ENCODE peak calls at places on chromosomes 4 and X, in ten cellular contexts. F, T, M, N, Q, Z, D, B, I and W are unnamed samples.

GRCh38 chr4:113394730-113395530 is 345.5 kb downstream of the ANK2 start:
- DNase-seq in F (peak), T (peak), M (peak), N (peak), Q (peak), Z (peak), D (peak), B (peak), I (peak), W (no peak)

GRCh38 chr4:38785901-38786402 is 3.2 kb upstream of the TLR10 start:
- DNase-seq in F (no peak), T (no peak), M (no peak), N (no peak), Q (no peak), Z (no peak), D (no peak), B (no peak), I (no peak), W (no peak)

GRCh38 chr4:185123479-185123878 is 19.6 kb upstream of the SLC25A4 start:
- DNase-seq in F (no peak), T (no peak), M (no peak), N (no peak), Q (no peak), Z (no peak), D (no peak), B (no peak), I (no peak), W (no peak)

GRCh38 chr4:21948347-21949072 is at the start of gene KCNIP4:
- DNase-seq in F (peak), T (no peak), M (peak), N (peak), Q (peak), Z (no peak), D (peak), B (no peak), I (no peak), W (no peak)

GRCh38 chr4:74638689-74639088 is 155.6 kb downstream of the BTC start:
- DNase-seq in F (no peak), T (no peak), M (no peak), N (no peak), Q (no peak), Z (no peak), D (no peak), B (no peak), I (no peak), W (no peak)

GRCh38 chr4:123398803-123399637 is 2.4 kb downstream of the SPRY1 start:
- DNase-seq in F (peak), T (peak), M (peak), N (no peak), Q (peak), Z (peak), D (peak), B (no peak), I (peak), W (peak)

GRCh38 chrX:44245730-44246129 is 97.7 kb downstream of the EFHC2 start:
- DNase-seq in F (no peak), T (no peak), M (no peak), N (no peak), Q (peak), Z (no peak), D (peak), B (no peak), I (no peak), W (no peak)

GRCh38 chr4:137735561-137736104 is 203.3 kb upstream of the PCDH18 start:
- DNase-seq in F (no peak), T (no peak), M (no peak), N (no peak), Q (no peak), Z (no peak), D (no peak), B (no peak), I (no peak), W (no peak)

GRCh38 chr4:58734030-58734673 is 1624.0 kb upstream of the IGFBP7 start:
- DNase-seq in F (no peak), T (no peak), M (no peak), N (no peak), Q (no peak), Z (no peak), D (no peak), B (no peak), I (no peak), W (no peak)

GRCh38 chr4:112147697-112148096 is 2.4 kb downstream of the FAM241A start:
- DNase-seq in F (no peak), T (no peak), M (no peak), N (no peak), Q (no peak), Z (no peak), D (no peak), B (no peak), I (no peak), W (no peak)

GRCh38 chr4:159103406-159104131 is 690 bp downstream of the RAPGEF2 start:
- DNase-seq in F (peak), T (no peak), M (peak), N (peak), Q (peak), Z (peak), D (peak), B (no peak), I (no peak), W (no peak)

GRCh38 chrX:155888139-155888538 is 7.0 kb downstream of the VAMP7 start:
- DNase-seq in F (no peak), T (no peak), M (no peak), N (no peak), Q (no peak), Z (no peak), D (no peak), B (no peak), I (peak), W (peak)

GRCh38 chr4:185903205-185903604 is 91.2 kb upstream of the SORBS2 start:
- DNase-seq in F (no peak), T (no peak), M (no peak), N (no peak), Q (no peak), Z (no peak), D (no peak), B (no peak), I (no peak), W (no peak)

GRCh38 chr4:77220841-77221613 is 64.0 kb downstream of the CCNG2 start:
- DNase-seq in F (no peak), T (no peak), M (no peak), N (no peak), Q (no peak), Z (no peak), D (no peak), B (no peak), I (peak), W (no peak)

GRCh38 chrX:36844857-36845256 is 163.3 kb upstream of the FAM47C start:
- DNase-seq in F (no peak), T (no peak), M (no peak), N (no peak), Q (no peak), Z (no peak), D (no peak), B (no peak), I (no peak), W (no peak)

GRCh38 chr4:5125326-5125725 is 74.0 kb downstream of the STK32B start:
- DNase-seq in F (no peak), T (no peak), M (no peak), N (no peak), Q (no peak), Z (no peak), D (no peak), B (no peak), I (no peak), W (no peak)